ENCODE peak calls at places on chromosome 13, in eight cellular contexts. One of them, this sample, is unnamed.

GRCh38 chr13:47175172-47175806 is 278.4 kb upstream of the HTR2A start:
- DNase-seq in stomach: no peak
- DNase-seq in transverse colon: no peak
- DNase-seq in HepG2: no peak
- DNase-seq in sigmoid colon: no peak
- DNase-seq in H1: no peak
- DNase-seq in prostate gland: no peak
- DNase-seq in esophagus muscularis mucosa: no peak
- DNase-seq in this sample: no peak

GRCh38 chr13:98451676-98452105 is 125.2 kb downstream of the STK24 start:
- DNase-seq in stomach: no peak
- DNase-seq in transverse colon: no peak
- DNase-seq in HepG2: no peak
- DNase-seq in sigmoid colon: peak; percentile 92
- DNase-seq in H1: no peak
- DNase-seq in prostate gland: no peak
- DNase-seq in esophagus muscularis mucosa: no peak
- DNase-seq in this sample: no peak

GRCh38 chr13:80726895-80727294 is 386.0 kb upstream of the SPRY2 start:
- DNase-seq in stomach: no peak
- DNase-seq in transverse colon: no peak
- DNase-seq in HepG2: no peak
- DNase-seq in sigmoid colon: no peak
- DNase-seq in H1: no peak
- DNase-seq in prostate gland: no peak
- DNase-seq in esophagus muscularis mucosa: no peak
- DNase-seq in this sample: no peak

GRCh38 chr13:47499358-47500150 is 501.5 kb downstream of the SUCLA2 start:
- DNase-seq in stomach: no peak
- DNase-seq in transverse colon: no peak
- DNase-seq in HepG2: no peak
- DNase-seq in sigmoid colon: no peak
- DNase-seq in H1: no peak
- DNase-seq in prostate gland: no peak
- DNase-seq in esophagus muscularis mucosa: no peak
- DNase-seq in this sample: no peak

GRCh38 chr13:95734124-95734523 is 57.2 kb downstream of the DNAJC3 start:
- DNase-seq in stomach: no peak
- DNase-seq in transverse colon: no peak
- DNase-seq in HepG2: no peak
- DNase-seq in sigmoid colon: no peak
- DNase-seq in H1: no peak
- DNase-seq in prostate gland: no peak
- DNase-seq in esophagus muscularis mucosa: no peak
- DNase-seq in this sample: no peak

GRCh38 chr13:55553736-55554135 is 1587.0 kb upstream of the PRR20A start:
- DNase-seq in stomach: no peak
- DNase-seq in transverse colon: no peak
- DNase-seq in HepG2: no peak
- DNase-seq in sigmoid colon: no peak
- DNase-seq in H1: no peak
- DNase-seq in prostate gland: no peak
- DNase-seq in esophagus muscularis mucosa: no peak
- DNase-seq in this sample: no peak

GRCh38 chr13:26459276-26460131 is 98.0 kb upstream of the WASF3 start:
- DNase-seq in stomach: no peak
- DNase-seq in transverse colon: no peak
- DNase-seq in HepG2: no peak
- DNase-seq in sigmoid colon: no peak
- DNase-seq in H1: no peak
- DNase-seq in prostate gland: no peak
- DNase-seq in esophagus muscularis mucosa: peak; percentile 75
- DNase-seq in this sample: no peak

GRCh38 chr13:39311619-39312018 is 273.4 kb downstream of the NHLRC3 start:
- DNase-seq in stomach: no peak
- DNase-seq in transverse colon: no peak
- DNase-seq in HepG2: no peak
- DNase-seq in sigmoid colon: no peak
- DNase-seq in H1: no peak
- DNase-seq in prostate gland: peak; percentile 5
- DNase-seq in esophagus muscularis mucosa: no peak
- DNase-seq in this sample: no peak

GRCh38 chr13:113001251-113002140 is 32.5 kb downstream of the MCF2L start:
- DNase-seq in stomach: peak; percentile 68
- DNase-seq in transverse colon: peak; percentile 41
- DNase-seq in HepG2: peak; percentile 47
- DNase-seq in sigmoid colon: no peak
- DNase-seq in H1: no peak
- DNase-seq in prostate gland: peak; percentile 79
- DNase-seq in esophagus muscularis mucosa: no peak
- DNase-seq in this sample: peak; percentile 67

GRCh38 chr13:82878536-82878935 is 1003.7 kb downstream of the SLITRK1 start:
- DNase-seq in stomach: no peak
- DNase-seq in transverse colon: no peak
- DNase-seq in HepG2: no peak
- DNase-seq in sigmoid colon: no peak
- DNase-seq in H1: no peak
- DNase-seq in prostate gland: no peak
- DNase-seq in esophagus muscularis mucosa: no peak
- DNase-seq in this sample: no peak

GRCh38 chr13:31699650-31700049 is 39.7 kb upstream of the RXFP2 start:
- DNase-seq in stomach: no peak
- DNase-seq in transverse colon: no peak
- DNase-seq in HepG2: no peak
- DNase-seq in sigmoid colon: no peak
- DNase-seq in H1: no peak
- DNase-seq in prostate gland: no peak
- DNase-seq in esophagus muscularis mucosa: no peak
- DNase-seq in this sample: no peak

GRCh38 chr13:32426191-32426980 is 1.5 kb downstream of the N4BP2L1 start:
- DNase-seq in stomach: no peak
- DNase-seq in transverse colon: peak; percentile 25
- DNase-seq in HepG2: no peak
- DNase-seq in sigmoid colon: no peak
- DNase-seq in H1: no peak
- DNase-seq in prostate gland: no peak
- DNase-seq in esophagus muscularis mucosa: no peak
- DNase-seq in this sample: no peak

GRCh38 chr13:41468631-41469030 is 11.3 kb downstream of the RGCC start:
- DNase-seq in stomach: no peak
- DNase-seq in transverse colon: no peak
- DNase-seq in HepG2: no peak
- DNase-seq in sigmoid colon: no peak
- DNase-seq in H1: no peak
- DNase-seq in prostate gland: no peak
- DNase-seq in esophagus muscularis mucosa: no peak
- DNase-seq in this sample: no peak
- H3K27ac ChIP-seq in stomach: no peak overlapping the region
- H3K27ac ChIP-seq in transverse colon: no peak overlapping the region
- H3K27ac ChIP-seq in HepG2: no peak overlapping the region
- H3K27ac ChIP-seq in sigmoid colon: no peak overlapping the region
- H3K27ac ChIP-seq in H1: no peak overlapping the region
- H3K27ac ChIP-seq in prostate gland: no peak overlapping the region
- H3K27ac ChIP-seq in esophagus muscularis mucosa: no peak overlapping the region
- H3K27ac ChIP-seq in this sample: no peak overlapping the region

DNA sequence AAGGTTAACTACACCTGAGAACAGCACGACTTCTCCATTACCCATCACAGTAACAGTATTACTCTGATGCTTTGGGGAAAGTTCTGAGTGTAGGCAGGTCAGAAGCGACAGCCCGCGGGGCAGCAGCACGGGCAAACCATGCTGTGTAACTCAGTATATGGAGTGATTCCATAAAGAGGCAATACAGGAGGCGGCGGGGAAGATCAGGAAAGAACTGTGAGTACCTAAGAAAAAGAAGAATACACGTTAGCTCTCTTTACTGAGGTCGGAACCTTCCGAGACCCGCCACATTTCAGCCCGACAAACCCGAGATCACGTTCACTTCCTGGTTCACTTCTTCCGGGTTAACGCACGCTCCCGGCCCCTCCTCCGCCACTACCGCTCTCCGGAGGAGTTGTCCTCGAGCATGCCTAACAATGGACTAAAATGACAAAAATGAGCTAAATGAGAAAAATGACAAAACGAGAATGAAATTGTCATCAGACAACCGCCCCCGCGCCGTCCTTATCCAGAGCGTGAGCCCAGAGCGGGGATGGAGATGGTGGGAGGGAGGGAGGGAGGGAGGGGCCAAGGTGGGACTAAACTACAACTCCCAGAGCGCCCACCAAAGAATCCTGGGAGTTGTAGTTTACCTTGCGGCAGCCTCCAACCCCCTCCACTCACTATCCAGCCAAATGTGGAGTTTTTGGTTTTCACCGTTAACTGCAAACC is at the start of gene MTRF1:
- DNase-seq in stomach: peak; percentile 75
- DNase-seq in transverse colon: peak; percentile 81
- DNase-seq in HepG2: peak; percentile 69
- DNase-seq in sigmoid colon: peak; percentile 85
- DNase-seq in H1: peak; percentile 82
- DNase-seq in prostate gland: peak; percentile 76
- DNase-seq in esophagus muscularis mucosa: peak; percentile 92
- DNase-seq in this sample: peak; percentile 63
- TF ChIP-seq POLR2A in stomach: no peak
- TF ChIP-seq POLR2A in transverse colon: peak; percentile 49
- TF ChIP-seq POLR2A in HepG2: peak; percentile 53
- TF ChIP-seq POLR2A in sigmoid colon: no peak
- TF ChIP-seq POLR2A in H1: no peak
- TF ChIP-seq POLR2A in prostate gland: no peak
- TF ChIP-seq POLR2A in esophagus muscularis mucosa: no peak
- TF ChIP-seq POLR2A in this sample: no peak

GRCh38 chr13:20715340-20715732 is 11.8 kb downstream of the IL17D start:
- DNase-seq in stomach: no peak
- DNase-seq in transverse colon: no peak
- DNase-seq in HepG2: no peak
- DNase-seq in sigmoid colon: no peak
- DNase-seq in H1: no peak
- DNase-seq in prostate gland: no peak
- DNase-seq in esophagus muscularis mucosa: no peak
- DNase-seq in this sample: no peak
- TF ChIP-seq POLR2AphosphoS5 in stomach: no peak
- TF ChIP-seq POLR2AphosphoS5 in transverse colon: no peak
- TF ChIP-seq POLR2AphosphoS5 in HepG2: no peak
- TF ChIP-seq POLR2AphosphoS5 in sigmoid colon: no peak
- TF ChIP-seq POLR2AphosphoS5 in H1: no peak
- TF ChIP-seq POLR2AphosphoS5 in prostate gland: no peak
- TF ChIP-seq POLR2AphosphoS5 in esophagus muscularis mucosa: no peak
- TF ChIP-seq POLR2AphosphoS5 in this sample: no peak

GRCh38 chr13:51805313-51805712 is 1.4 kb upstream of the DHRS12 start:
- DNase-seq in stomach: no peak
- DNase-seq in transverse colon: no peak
- DNase-seq in HepG2: no peak
- DNase-seq in sigmoid colon: no peak
- DNase-seq in H1: no peak
- DNase-seq in prostate gland: no peak
- DNase-seq in esophagus muscularis mucosa: no peak
- DNase-seq in this sample: no peak
- H3K27ac ChIP-seq in stomach: peak overlapping the region; percentile 100
- H3K27ac ChIP-seq in transverse colon: peak overlapping the region; percentile 100
- H3K27ac ChIP-seq in HepG2: no peak overlapping the region
- H3K27ac ChIP-seq in sigmoid colon: peak overlapping the region; percentile 96
- H3K27ac ChIP-seq in H1: no peak overlapping the region
- H3K27ac ChIP-seq in prostate gland: peak overlapping the region; percentile 99
- H3K27ac ChIP-seq in esophagus muscularis mucosa: peak overlapping the region; percentile 100
- H3K27ac ChIP-seq in this sample: peak overlapping the region; percentile 100

DNA sequence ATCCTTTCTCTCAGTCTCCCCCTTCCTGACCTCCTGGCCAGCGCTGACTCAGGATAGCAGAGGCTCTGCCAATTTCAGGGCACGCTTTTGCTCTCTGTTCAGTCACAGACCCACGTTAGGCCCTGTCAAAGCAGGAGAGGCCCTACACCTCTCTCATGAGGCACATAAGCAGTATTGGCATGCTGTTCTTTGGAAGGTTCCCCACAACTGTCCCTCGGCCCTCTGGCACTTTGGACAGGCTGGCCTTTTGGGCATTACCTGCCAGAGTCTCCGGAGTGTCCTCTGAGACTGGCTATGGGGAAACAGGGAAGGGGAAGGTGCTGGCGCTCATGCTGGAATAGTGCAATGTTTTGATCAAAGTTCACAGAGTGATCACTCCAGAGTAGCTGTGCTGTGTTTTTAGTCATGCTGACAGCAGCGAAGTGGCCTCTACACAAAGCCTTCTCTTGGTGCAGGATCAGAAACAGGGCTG is 23.7 kb upstream of the UBE2L5 start:
- DNase-seq in stomach: no peak
- DNase-seq in transverse colon: peak; percentile 25
- DNase-seq in HepG2: peak; percentile 40
- DNase-seq in sigmoid colon: no peak
- DNase-seq in H1: no peak
- DNase-seq in prostate gland: no peak
- DNase-seq in esophagus muscularis mucosa: no peak
- DNase-seq in this sample: no peak
- TF ChIP-seq POLR2A in stomach: no peak
- TF ChIP-seq POLR2A in transverse colon: no peak
- TF ChIP-seq POLR2A in HepG2: no peak
- TF ChIP-seq POLR2A in sigmoid colon: no peak
- TF ChIP-seq POLR2A in H1: no peak
- TF ChIP-seq POLR2A in prostate gland: no peak
- TF ChIP-seq POLR2A in esophagus muscularis mucosa: no peak
- TF ChIP-seq POLR2A in this sample: no peak

DNA sequence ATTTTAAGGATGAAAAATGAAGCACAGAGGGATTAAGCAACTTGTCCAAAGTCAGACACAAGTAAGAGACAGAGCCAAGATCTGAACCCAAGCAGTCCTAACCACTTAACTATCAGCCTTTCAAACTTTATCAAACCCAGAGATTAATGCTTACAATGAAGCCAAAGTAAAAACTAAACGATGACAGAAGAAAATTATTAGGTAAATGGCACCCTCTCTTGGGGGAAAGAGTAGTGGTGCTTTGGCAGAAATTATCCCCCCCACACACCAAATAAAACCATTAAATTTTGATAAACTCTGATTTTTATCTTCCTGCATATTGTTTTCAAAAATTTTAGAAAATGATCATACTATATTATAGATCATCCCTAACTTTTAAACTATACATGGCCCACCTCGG is 329.2 kb downstream of the SLC7A1 start:
- DNase-seq in stomach: no peak
- DNase-seq in transverse colon: no peak
- DNase-seq in HepG2: no peak
- DNase-seq in sigmoid colon: no peak
- DNase-seq in H1: no peak
- DNase-seq in prostate gland: no peak
- DNase-seq in esophagus muscularis mucosa: no peak
- DNase-seq in this sample: no peak
- TF ChIP-seq POLR2AphosphoS5 in stomach: no peak
- TF ChIP-seq POLR2AphosphoS5 in transverse colon: no peak
- TF ChIP-seq POLR2AphosphoS5 in HepG2: no peak
- TF ChIP-seq POLR2AphosphoS5 in sigmoid colon: no peak
- TF ChIP-seq POLR2AphosphoS5 in H1: no peak
- TF ChIP-seq POLR2AphosphoS5 in prostate gland: no peak
- TF ChIP-seq POLR2AphosphoS5 in esophagus muscularis mucosa: no peak
- TF ChIP-seq POLR2AphosphoS5 in this sample: no peak

GRCh38 chr13:30572859-30573275 is 44.9 kb upstream of the USPL1 start:
- DNase-seq in stomach: no peak
- DNase-seq in transverse colon: no peak
- DNase-seq in HepG2: peak; percentile 12
- DNase-seq in sigmoid colon: no peak
- DNase-seq in H1: no peak
- DNase-seq in prostate gland: no peak
- DNase-seq in esophagus muscularis mucosa: no peak
- DNase-seq in this sample: no peak
- H3K27ac ChIP-seq in stomach: peak overlapping the region; percentile 73
- H3K27ac ChIP-seq in transverse colon: peak overlapping the region; percentile 65
- H3K27ac ChIP-seq in HepG2: no peak overlapping the region
- H3K27ac ChIP-seq in sigmoid colon: peak overlapping the region; percentile 50
- H3K27ac ChIP-seq in H1: no peak overlapping the region
- H3K27ac ChIP-seq in prostate gland: peak overlapping the region; percentile 73
- H3K27ac ChIP-seq in esophagus muscularis mucosa: peak overlapping the region; percentile 63
- H3K27ac ChIP-seq in this sample: peak overlapping the region; percentile 62